ENCODE peak calls at places on chromosome 3, in ten cellular contexts. One of them, this sample, is unnamed.
A peak's percentile ranks its signal among the peaks of the same experiment; 100 is the strongest.

GRCh38 chr3:115975353-115975752 is 352.0 kb downstream of the GAP43 start:
- DNase-seq in KG1: no peak
- DNase-seq in stomach: no peak
- DNase-seq in neural crest cell: no peak
- DNase-seq in occipital lobe: no peak
- DNase-seq in stimulated activated CD4-positive, alpha-beta T cell treated with anti-CD3 and anti-CD28 coated beads, Interleukin-2, amount 100 ng/mL, for 48 hours: no peak
- DNase-seq in ELR: peak; percentile 56
- DNase-seq in GM12865: peak; percentile 7
- DNase-seq in NCI-H2081: no peak
- DNase-seq in midbrain: no peak
- DNase-seq in this sample: no peak

GRCh38 chr3:171871392-171872274 is 28.5 kb downstream of the TMEM212 start:
- DNase-seq in KG1: no peak
- DNase-seq in stomach: no peak
- DNase-seq in neural crest cell: no peak
- DNase-seq in occipital lobe: no peak
- DNase-seq in stimulated activated CD4-positive, alpha-beta T cell treated with anti-CD3 and anti-CD28 coated beads, Interleukin-2, amount 100 ng/mL, for 48 hours: no peak
- DNase-seq in ELR: peak; percentile 47
- DNase-seq in GM12865: no peak
- DNase-seq in NCI-H2081: no peak
- DNase-seq in midbrain: no peak
- DNase-seq in this sample: no peak

GRCh38 chr3:468172-468571 is 271.6 kb downstream of the CHL1 start:
- DNase-seq in KG1: no peak
- DNase-seq in stomach: no peak
- DNase-seq in neural crest cell: no peak
- DNase-seq in occipital lobe: no peak
- DNase-seq in stimulated activated CD4-positive, alpha-beta T cell treated with anti-CD3 and anti-CD28 coated beads, Interleukin-2, amount 100 ng/mL, for 48 hours: no peak
- DNase-seq in ELR: no peak
- DNase-seq in GM12865: peak; percentile 38
- DNase-seq in NCI-H2081: peak; percentile 10
- DNase-seq in midbrain: no peak
- DNase-seq in this sample: no peak

GRCh38 chr3:32440481-32441350 is 49.1 kb downstream of the CMTM7 start:
- DNase-seq in KG1: no peak
- DNase-seq in stomach: no peak
- DNase-seq in neural crest cell: no peak
- DNase-seq in occipital lobe: no peak
- DNase-seq in stimulated activated CD4-positive, alpha-beta T cell treated with anti-CD3 and anti-CD28 coated beads, Interleukin-2, amount 100 ng/mL, for 48 hours: no peak
- DNase-seq in ELR: no peak
- DNase-seq in GM12865: no peak
- DNase-seq in NCI-H2081: no peak
- DNase-seq in midbrain: no peak
- DNase-seq in this sample: no peak

GRCh38 chr3:76383781-76384180 is 598.4 kb upstream of the ZNF717 start:
- DNase-seq in KG1: no peak
- DNase-seq in stomach: no peak
- DNase-seq in neural crest cell: no peak
- DNase-seq in occipital lobe: no peak
- DNase-seq in stimulated activated CD4-positive, alpha-beta T cell treated with anti-CD3 and anti-CD28 coated beads, Interleukin-2, amount 100 ng/mL, for 48 hours: no peak
- DNase-seq in ELR: no peak
- DNase-seq in GM12865: peak; percentile 54
- DNase-seq in NCI-H2081: no peak
- DNase-seq in midbrain: peak; percentile 17
- DNase-seq in this sample: no peak

GRCh38 chr3:156497326-156497725 is 57.6 kb downstream of the SSR3 start:
- DNase-seq in KG1: no peak
- DNase-seq in stomach: no peak
- DNase-seq in neural crest cell: no peak
- DNase-seq in occipital lobe: no peak
- DNase-seq in stimulated activated CD4-positive, alpha-beta T cell treated with anti-CD3 and anti-CD28 coated beads, Interleukin-2, amount 100 ng/mL, for 48 hours: no peak
- DNase-seq in ELR: no peak
- DNase-seq in GM12865: no peak
- DNase-seq in NCI-H2081: no peak
- DNase-seq in midbrain: no peak
- DNase-seq in this sample: no peak

GRCh38 chr3:127121850-127122249 is 71.1 kb upstream of the PRR23E start:
- DNase-seq in KG1: no peak
- DNase-seq in stomach: no peak
- DNase-seq in neural crest cell: no peak
- DNase-seq in occipital lobe: no peak
- DNase-seq in stimulated activated CD4-positive, alpha-beta T cell treated with anti-CD3 and anti-CD28 coated beads, Interleukin-2, amount 100 ng/mL, for 48 hours: no peak
- DNase-seq in ELR: no peak
- DNase-seq in GM12865: no peak
- DNase-seq in NCI-H2081: no peak
- DNase-seq in midbrain: no peak
- DNase-seq in this sample: no peak

GRCh38 chr3:183178833-183179549 is 16.5 kb upstream of the LAMP3 start:
- DNase-seq in KG1: peak; percentile 43
- DNase-seq in stomach: peak; percentile 31
- DNase-seq in neural crest cell: peak; percentile 40
- DNase-seq in occipital lobe: peak; percentile 56
- DNase-seq in stimulated activated CD4-positive, alpha-beta T cell treated with anti-CD3 and anti-CD28 coated beads, Interleukin-2, amount 100 ng/mL, for 48 hours: peak; percentile 40
- DNase-seq in ELR: peak; percentile 83
- DNase-seq in GM12865: peak; percentile 32
- DNase-seq in NCI-H2081: no peak
- DNase-seq in midbrain: no peak
- DNase-seq in this sample: no peak

GRCh38 chr3:85360742-85361387 is 402.1 kb downstream of the CADM2 start:
- DNase-seq in KG1: no peak
- DNase-seq in stomach: peak; percentile 37
- DNase-seq in neural crest cell: peak; percentile 36
- DNase-seq in occipital lobe: peak; percentile 21
- DNase-seq in stimulated activated CD4-positive, alpha-beta T cell treated with anti-CD3 and anti-CD28 coated beads, Interleukin-2, amount 100 ng/mL, for 48 hours: no peak
- DNase-seq in ELR: no peak
- DNase-seq in GM12865: peak; percentile 28
- DNase-seq in NCI-H2081: peak; percentile 57
- DNase-seq in midbrain: peak; percentile 76
- DNase-seq in this sample: peak; percentile 40

GRCh38 chr3:191066669-191067068 is 132.4 kb upstream of the OSTN start:
- DNase-seq in KG1: no peak
- DNase-seq in stomach: no peak
- DNase-seq in neural crest cell: no peak
- DNase-seq in occipital lobe: no peak
- DNase-seq in stimulated activated CD4-positive, alpha-beta T cell treated with anti-CD3 and anti-CD28 coated beads, Interleukin-2, amount 100 ng/mL, for 48 hours: no peak
- DNase-seq in ELR: peak; percentile 92
- DNase-seq in GM12865: peak; percentile 24
- DNase-seq in NCI-H2081: no peak
- DNase-seq in midbrain: no peak
- DNase-seq in this sample: no peak

GRCh38 chr3:124117486-124117885 is 125.6 kb upstream of the ROPN1 start:
- DNase-seq in KG1: no peak
- DNase-seq in stomach: no peak
- DNase-seq in neural crest cell: no peak
- DNase-seq in occipital lobe: peak; percentile 45
- DNase-seq in stimulated activated CD4-positive, alpha-beta T cell treated with anti-CD3 and anti-CD28 coated beads, Interleukin-2, amount 100 ng/mL, for 48 hours: no peak
- DNase-seq in ELR: peak; percentile 80
- DNase-seq in GM12865: no peak
- DNase-seq in NCI-H2081: no peak
- DNase-seq in midbrain: no peak
- DNase-seq in this sample: no peak

GRCh38 chr3:73508330-73508954 is 116.3 kb downstream of the PDZRN3 start:
- DNase-seq in KG1: peak; percentile 13
- DNase-seq in stomach: peak; percentile 59
- DNase-seq in neural crest cell: peak; percentile 46
- DNase-seq in occipital lobe: no peak
- DNase-seq in stimulated activated CD4-positive, alpha-beta T cell treated with anti-CD3 and anti-CD28 coated beads, Interleukin-2, amount 100 ng/mL, for 48 hours: peak; percentile 17
- DNase-seq in ELR: peak; percentile 62
- DNase-seq in GM12865: peak; percentile 70
- DNase-seq in NCI-H2081: peak; percentile 73
- DNase-seq in midbrain: peak; percentile 74
- DNase-seq in this sample: no peak

GRCh38 chr3:46719044-46719565 is 1.4 kb upstream of the PRSS50 start:
- DNase-seq in KG1: no peak
- DNase-seq in stomach: peak; percentile 2
- DNase-seq in neural crest cell: no peak
- DNase-seq in occipital lobe: no peak
- DNase-seq in stimulated activated CD4-positive, alpha-beta T cell treated with anti-CD3 and anti-CD28 coated beads, Interleukin-2, amount 100 ng/mL, for 48 hours: no peak
- DNase-seq in ELR: no peak
- DNase-seq in GM12865: no peak
- DNase-seq in NCI-H2081: no peak
- DNase-seq in midbrain: no peak
- DNase-seq in this sample: no peak

GRCh38 chr3:46848271-46849097 is 14.8 kb downstream of the MYL3 start:
- DNase-seq in KG1: no peak
- DNase-seq in stomach: peak; percentile 24
- DNase-seq in neural crest cell: peak; percentile 31
- DNase-seq in occipital lobe: no peak
- DNase-seq in stimulated activated CD4-positive, alpha-beta T cell treated with anti-CD3 and anti-CD28 coated beads, Interleukin-2, amount 100 ng/mL, for 48 hours: peak; percentile 56
- DNase-seq in ELR: peak; percentile 73
- DNase-seq in GM12865: peak; percentile 36
- DNase-seq in NCI-H2081: no peak
- DNase-seq in midbrain: no peak
- DNase-seq in this sample: peak; percentile 61

GRCh38 chr3:177960014-177960413 is 576.2 kb upstream of the KCNMB2 start:
- DNase-seq in KG1: no peak
- DNase-seq in stomach: no peak
- DNase-seq in neural crest cell: no peak
- DNase-seq in occipital lobe: no peak
- DNase-seq in stimulated activated CD4-positive, alpha-beta T cell treated with anti-CD3 and anti-CD28 coated beads, Interleukin-2, amount 100 ng/mL, for 48 hours: no peak
- DNase-seq in ELR: no peak
- DNase-seq in GM12865: no peak
- DNase-seq in NCI-H2081: no peak
- DNase-seq in midbrain: no peak
- DNase-seq in this sample: no peak